ENCODE peak calls at places on chromosome 10, in five cellular contexts. One of them, this sample, is unnamed.

GRCh38 chr10:88086187-88086954 is 222.9 kb downstream of the PTEN start:
- DNase-seq in kidney epithelial cell: no peak
- DNase-seq in AG04449: no peak
- DNase-seq in endothelial cell of umbilical vein: no peak
- DNase-seq in epithelial cell of esophagus: peak
- DNase-seq in this sample: no peak

GRCh38 chr10:100006241-100006886 is 3.4 kb downstream of the DNMBP start:
- DNase-seq in kidney epithelial cell: peak
- DNase-seq in AG04449: peak
- DNase-seq in endothelial cell of umbilical vein: peak
- DNase-seq in epithelial cell of esophagus: peak
- DNase-seq in this sample: peak

GRCh38 chr10:104686829-104687228 is 45.7 kb downstream of the SORCS3 start:
- DNase-seq in kidney epithelial cell: no peak
- DNase-seq in AG04449: no peak
- DNase-seq in endothelial cell of umbilical vein: no peak
- DNase-seq in epithelial cell of esophagus: no peak
- DNase-seq in this sample: no peak

GRCh38 chr10:478471-479245 is 210.8 kb downstream of the DIP2C start:
- DNase-seq in kidney epithelial cell: no peak
- DNase-seq in AG04449: no peak
- DNase-seq in endothelial cell of umbilical vein: no peak
- DNase-seq in epithelial cell of esophagus: peak
- DNase-seq in this sample: no peak

GRCh38 chr10:88879754-88880286 is at the start of gene STAMBPL1:
- DNase-seq in kidney epithelial cell: no peak
- DNase-seq in AG04449: no peak
- DNase-seq in endothelial cell of umbilical vein: no peak
- DNase-seq in epithelial cell of esophagus: no peak
- DNase-seq in this sample: no peak

GRCh38 chr10:78349165-78349516 is 315.5 kb downstream of the RPS24 start:
- DNase-seq in kidney epithelial cell: no peak
- DNase-seq in AG04449: no peak
- DNase-seq in endothelial cell of umbilical vein: no peak
- DNase-seq in epithelial cell of esophagus: no peak
- DNase-seq in this sample: no peak

GRCh38 chr10:54441286-54441685 is 359.7 kb downstream of the PCDH15 start:
- DNase-seq in kidney epithelial cell: peak
- DNase-seq in AG04449: no peak
- DNase-seq in endothelial cell of umbilical vein: no peak
- DNase-seq in epithelial cell of esophagus: no peak
- DNase-seq in this sample: no peak

GRCh38 chr10:4812952-4813351 is 13.1 kb upstream of the AKR1E2 start:
- DNase-seq in kidney epithelial cell: peak
- DNase-seq in AG04449: peak
- DNase-seq in endothelial cell of umbilical vein: peak
- DNase-seq in epithelial cell of esophagus: peak
- DNase-seq in this sample: peak

GRCh38 chr10:46546591-46547330 is 9.7 kb downstream of the GPRIN2 start:
- DNase-seq in kidney epithelial cell: no peak
- DNase-seq in AG04449: no peak
- DNase-seq in endothelial cell of umbilical vein: no peak
- DNase-seq in epithelial cell of esophagus: peak
- DNase-seq in this sample: no peak

GRCh38 chr10:95906675-95907453 is 911 bp upstream of the CC2D2B start:
- DNase-seq in kidney epithelial cell: no peak
- DNase-seq in AG04449: no peak
- DNase-seq in endothelial cell of umbilical vein: peak
- DNase-seq in epithelial cell of esophagus: peak
- DNase-seq in this sample: peak

GRCh38 chr10:110399163-110400094 is 94.7 kb upstream of the SMNDC1 start:
- DNase-seq in kidney epithelial cell: peak
- DNase-seq in AG04449: peak
- DNase-seq in endothelial cell of umbilical vein: peak
- DNase-seq in epithelial cell of esophagus: peak
- DNase-seq in this sample: peak

GRCh38 chr10:70742537-70743429 is 42.4 kb downstream of the TBATA start:
- DNase-seq in kidney epithelial cell: no peak
- DNase-seq in AG04449: peak
- DNase-seq in endothelial cell of umbilical vein: peak
- DNase-seq in epithelial cell of esophagus: no peak
- DNase-seq in this sample: no peak

GRCh38 chr10:92727550-92727949 is 37.8 kb downstream of the HHEX start:
- DNase-seq in kidney epithelial cell: no peak
- DNase-seq in AG04449: no peak
- DNase-seq in endothelial cell of umbilical vein: peak
- DNase-seq in epithelial cell of esophagus: no peak
- DNase-seq in this sample: no peak

GRCh38 chr10:75395171-75395954 is 6.2 kb downstream of the ZNF503 start:
- DNase-seq in kidney epithelial cell: no peak
- DNase-seq in AG04449: no peak
- DNase-seq in endothelial cell of umbilical vein: peak
- DNase-seq in epithelial cell of esophagus: peak
- DNase-seq in this sample: no peak

GRCh38 chr10:92847185-92847864 is 995 bp upstream of the EXOC6 start:
- DNase-seq in kidney epithelial cell: no peak
- DNase-seq in AG04449: no peak
- DNase-seq in endothelial cell of umbilical vein: no peak
- DNase-seq in epithelial cell of esophagus: peak
- DNase-seq in this sample: no peak

GRCh38 chr10:29257106-29257783 is 31.6 kb upstream of the LYZL1 start:
- DNase-seq in kidney epithelial cell: peak
- DNase-seq in AG04449: peak
- DNase-seq in endothelial cell of umbilical vein: no peak
- DNase-seq in epithelial cell of esophagus: no peak
- DNase-seq in this sample: peak

GRCh38 chr10:132138133-132138532 is 48.6 kb upstream of the DPYSL4 start:
- DNase-seq in kidney epithelial cell: no peak
- DNase-seq in AG04449: no peak
- DNase-seq in endothelial cell of umbilical vein: no peak
- DNase-seq in epithelial cell of esophagus: no peak
- DNase-seq in this sample: no peak

GRCh38 chr10:62482581-62482980 is 108.4 kb downstream of the ZNF365 start:
- DNase-seq in kidney epithelial cell: no peak
- DNase-seq in AG04449: no peak
- DNase-seq in endothelial cell of umbilical vein: no peak
- DNase-seq in epithelial cell of esophagus: no peak
- DNase-seq in this sample: no peak

GRCh38 chr10:123148414-123149161 is 652 bp downstream of the HMX2 start:
- DNase-seq in kidney epithelial cell: no peak
- DNase-seq in AG04449: no peak
- DNase-seq in endothelial cell of umbilical vein: no peak
- DNase-seq in epithelial cell of esophagus: no peak
- DNase-seq in this sample: no peak

GRCh38 chr10:97684866-97685394 is 2.1 kb downstream of the AVPI1 start:
- DNase-seq in kidney epithelial cell: no peak
- DNase-seq in AG04449: no peak
- DNase-seq in endothelial cell of umbilical vein: no peak
- DNase-seq in epithelial cell of esophagus: no peak
- DNase-seq in this sample: no peak

GRCh38 chr10:86041116-86041515 is 325.5 kb downstream of the GRID1 start:
- DNase-seq in kidney epithelial cell: no peak
- DNase-seq in AG04449: no peak
- DNase-seq in endothelial cell of umbilical vein: no peak
- DNase-seq in epithelial cell of esophagus: no peak
- DNase-seq in this sample: no peak

GRCh38 chr10:117240105-117240729 is 697 bp upstream of the SLC18A2 start:
- DNase-seq in kidney epithelial cell: no peak
- DNase-seq in AG04449: no peak
- DNase-seq in endothelial cell of umbilical vein: no peak
- DNase-seq in epithelial cell of esophagus: no peak
- DNase-seq in this sample: no peak

GRCh38 chr10:28991738-28992270 is 297.1 kb upstream of the LYZL1 start:
- DNase-seq in kidney epithelial cell: no peak
- DNase-seq in AG04449: no peak
- DNase-seq in endothelial cell of umbilical vein: peak
- DNase-seq in epithelial cell of esophagus: peak
- DNase-seq in this sample: no peak

GRCh38 chr10:17146888-17147287 is 17.3 kb upstream of the CUBN start:
- DNase-seq in kidney epithelial cell: no peak
- DNase-seq in AG04449: no peak
- DNase-seq in endothelial cell of umbilical vein: no peak
- DNase-seq in epithelial cell of esophagus: no peak
- DNase-seq in this sample: no peak

GRCh38 chr10:47253651-47254375 is 46.2 kb upstream of the GDF10 start:
- DNase-seq in kidney epithelial cell: no peak
- DNase-seq in AG04449: no peak
- DNase-seq in endothelial cell of umbilical vein: no peak
- DNase-seq in epithelial cell of esophagus: no peak
- DNase-seq in this sample: no peak

GRCh38 chr10:31693499-31693898 is 235.1 kb downstream of the ARHGAP12 start:
- DNase-seq in kidney epithelial cell: no peak
- DNase-seq in AG04449: no peak
- DNase-seq in endothelial cell of umbilical vein: no peak
- DNase-seq in epithelial cell of esophagus: no peak
- DNase-seq in this sample: no peak

GRCh38 chr10:31694929-31695837 is 233.4 kb downstream of the ARHGAP12 start:
- DNase-seq in kidney epithelial cell: no peak
- DNase-seq in AG04449: no peak
- DNase-seq in endothelial cell of umbilical vein: no peak
- DNase-seq in epithelial cell of esophagus: no peak
- DNase-seq in this sample: no peak

GRCh38 chr10:31700222-31700621 is 228.4 kb downstream of the ARHGAP12 start:
- DNase-seq in kidney epithelial cell: no peak
- DNase-seq in AG04449: no peak
- DNase-seq in endothelial cell of umbilical vein: peak
- DNase-seq in epithelial cell of esophagus: no peak
- DNase-seq in this sample: no peak

GRCh38 chr10:31698169-31698890 is 230.3 kb downstream of the ARHGAP12 start:
- DNase-seq in kidney epithelial cell: no peak
- DNase-seq in AG04449: peak
- DNase-seq in endothelial cell of umbilical vein: no peak
- DNase-seq in epithelial cell of esophagus: peak
- DNase-seq in this sample: peak

DNA sequence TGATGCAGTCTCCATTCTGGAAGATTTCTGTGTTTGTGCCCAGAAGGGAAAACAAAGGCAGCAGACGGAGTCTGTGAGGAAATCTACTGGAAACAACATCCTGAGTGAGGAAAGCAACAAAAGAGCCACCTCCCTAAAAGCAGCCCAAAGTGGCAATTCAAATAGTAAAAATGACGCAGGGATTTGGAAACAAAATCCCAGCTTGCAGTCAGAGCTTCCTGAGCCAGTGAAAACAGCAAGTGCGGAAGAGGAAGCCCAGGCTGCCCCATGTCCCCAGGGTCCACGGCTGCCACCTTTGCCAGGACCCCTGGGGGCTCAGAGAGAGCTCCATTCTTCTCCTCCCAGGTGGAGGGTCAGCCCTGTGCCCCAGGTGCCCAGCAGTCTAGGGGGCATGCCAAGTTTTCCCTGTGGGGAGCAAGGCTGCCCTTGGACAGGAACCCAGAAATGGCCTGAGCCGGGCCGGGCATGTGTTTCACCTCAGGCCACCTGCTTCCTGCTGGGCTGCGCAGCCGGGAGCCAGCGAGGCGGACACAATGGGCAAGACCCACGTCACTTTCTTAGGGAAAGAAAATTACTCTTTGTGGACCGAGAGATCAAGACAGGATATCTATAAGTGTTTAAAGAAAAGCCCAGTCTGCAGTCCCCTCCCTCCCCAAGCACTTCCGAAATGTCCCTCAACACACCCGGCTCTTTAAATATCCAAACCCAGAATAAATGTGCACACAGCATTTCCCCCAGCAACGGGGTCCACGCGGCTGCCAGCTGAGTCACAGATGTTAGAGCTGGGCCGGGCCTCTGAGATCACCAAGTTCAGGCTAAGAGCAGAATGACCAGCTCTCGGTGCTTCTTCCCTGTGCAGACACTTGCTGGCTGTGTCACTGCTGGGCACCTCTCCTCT is 231.1 kb downstream of the ARHGAP12 start:
- DNase-seq in kidney epithelial cell: peak
- DNase-seq in AG04449: peak
- DNase-seq in endothelial cell of umbilical vein: peak
- DNase-seq in epithelial cell of esophagus: no peak
- DNase-seq in this sample: peak
- H3K4me3 ChIP-seq in kidney epithelial cell: no peak
- H3K4me3 ChIP-seq in AG04449: peak
- H3K4me3 ChIP-seq in endothelial cell of umbilical vein: peak
- H3K4me3 ChIP-seq in epithelial cell of esophagus: no peak
- H3K4me3 ChIP-seq in this sample: no peak

GRCh38 chr10:43781480-43782361 is 133.0 kb upstream of the ZNF32 start:
- DNase-seq in kidney epithelial cell: no peak
- DNase-seq in AG04449: no peak
- DNase-seq in endothelial cell of umbilical vein: no peak
- DNase-seq in epithelial cell of esophagus: no peak
- DNase-seq in this sample: no peak

GRCh38 chr10:43782814-43783213 is 134.1 kb upstream of the ZNF32 start:
- DNase-seq in kidney epithelial cell: no peak
- DNase-seq in AG04449: no peak
- DNase-seq in endothelial cell of umbilical vein: no peak
- DNase-seq in epithelial cell of esophagus: no peak
- DNase-seq in this sample: no peak

GRCh38 chr10:43790147-43790546 is 141.5 kb upstream of the ZNF32 start:
- DNase-seq in kidney epithelial cell: no peak
- DNase-seq in AG04449: no peak
- DNase-seq in endothelial cell of umbilical vein: no peak
- DNase-seq in epithelial cell of esophagus: no peak
- DNase-seq in this sample: no peak

GRCh38 chr10:43785252-43785651 is 136.6 kb upstream of the ZNF32 start:
- DNase-seq in kidney epithelial cell: no peak
- DNase-seq in AG04449: no peak
- DNase-seq in endothelial cell of umbilical vein: peak
- DNase-seq in epithelial cell of esophagus: no peak
- DNase-seq in this sample: no peak
- TF ChIP-seq CTCF in kidney epithelial cell: peak
- TF ChIP-seq CTCF in AG04449: no peak
- TF ChIP-seq CTCF in endothelial cell of umbilical vein: no peak
- TF ChIP-seq CTCF in epithelial cell of esophagus: no peak
- TF ChIP-seq CTCF in this sample: peak

GRCh38 chr10:48670978-48671913 is 13.4 kb upstream of the WDFY4 start:
- DNase-seq in kidney epithelial cell: no peak
- DNase-seq in AG04449: no peak
- DNase-seq in endothelial cell of umbilical vein: no peak
- DNase-seq in epithelial cell of esophagus: no peak
- DNase-seq in this sample: no peak
- H3K4me3 ChIP-seq in kidney epithelial cell: no peak
- H3K4me3 ChIP-seq in AG04449: no peak
- H3K4me3 ChIP-seq in endothelial cell of umbilical vein: no peak
- H3K4me3 ChIP-seq in epithelial cell of esophagus: no peak
- H3K4me3 ChIP-seq in this sample: no peak

GRCh38 chr10:35723992-35724391 is 81.9 kb upstream of the FZD8 start:
- DNase-seq in kidney epithelial cell: no peak
- DNase-seq in AG04449: no peak
- DNase-seq in endothelial cell of umbilical vein: no peak
- DNase-seq in epithelial cell of esophagus: no peak
- DNase-seq in this sample: no peak

GRCh38 chr10:35728341-35728740 is 86.2 kb upstream of the FZD8 start:
- DNase-seq in kidney epithelial cell: no peak
- DNase-seq in AG04449: no peak
- DNase-seq in endothelial cell of umbilical vein: no peak
- DNase-seq in epithelial cell of esophagus: no peak
- DNase-seq in this sample: no peak

GRCh38 chr10:35722636-35723420 is 80.7 kb upstream of the FZD8 start:
- DNase-seq in kidney epithelial cell: no peak
- DNase-seq in AG04449: no peak
- DNase-seq in endothelial cell of umbilical vein: no peak
- DNase-seq in epithelial cell of esophagus: no peak
- DNase-seq in this sample: no peak

GRCh38 chr10:35722226-35722625 is 80.1 kb upstream of the FZD8 start:
- DNase-seq in kidney epithelial cell: no peak
- DNase-seq in AG04449: no peak
- DNase-seq in endothelial cell of umbilical vein: no peak
- DNase-seq in epithelial cell of esophagus: no peak
- DNase-seq in this sample: no peak

GRCh38 chr10:35726850-35727249 is 84.8 kb upstream of the FZD8 start:
- DNase-seq in kidney epithelial cell: no peak
- DNase-seq in AG04449: no peak
- DNase-seq in endothelial cell of umbilical vein: no peak
- DNase-seq in epithelial cell of esophagus: no peak
- DNase-seq in this sample: no peak
- TF ChIP-seq CTCF in kidney epithelial cell: no peak
- TF ChIP-seq CTCF in AG04449: no peak
- TF ChIP-seq CTCF in endothelial cell of umbilical vein: no peak
- TF ChIP-seq CTCF in epithelial cell of esophagus: no peak
- TF ChIP-seq CTCF in this sample: no peak

This sample was measured in BJ.